ENCODE peak calls at places on chromosomes 3 and 15, in seven cellular contexts. U is ovary, A is OCI-LY7, L is GM12865, F is fibroblast of mammary gland, I is brain microvascular endothelial cell, O is adrenal gland. S is an unnamed sample.

GRCh38 chr15:80977627-80978036 is 12.0 kb downstream of the MESD start:
- DNase-seq in U (peak), A (peak), L (peak), F (peak), I (peak), O (peak), S (peak)

GRCh38 chr3:179560791-179561190 is 1.9 kb upstream of the ACTL6A start:
- DNase-seq in U (no peak), A (no peak), L (no peak), F (no peak), I (no peak), O (no peak), S (no peak)

GRCh38 chr3:48301814-48302194 is 31.7 kb downstream of the SPINK8 start:
- DNase-seq in U (peak), A (peak), L (peak), F (peak), I (peak), O (peak), S (no peak)

GRCh38 chr15:34973512-34973911 is 4.0 kb upstream of the AQR start:
- DNase-seq in U (no peak), A (no peak), L (no peak), F (no peak), I (no peak), O (no peak), S (no peak)

GRCh38 chr15:49415638-49416037 is 7.4 kb upstream of the FGF7 start:
- DNase-seq in U (no peak), A (no peak), L (no peak), F (peak), I (peak), O (no peak), S (peak)

GRCh38 chr3:188370081-188370830 is 216.3 kb downstream of the LPP start:
- DNase-seq in U (no peak), A (no peak), L (no peak), F (no peak), I (no peak), O (no peak), S (no peak)

GRCh38 chr3:116057403-116058006 is 387.8 kb downstream of the LSAMP start:
- DNase-seq in U (no peak), A (no peak), L (peak), F (no peak), I (no peak), O (no peak), S (peak)

GRCh38 chr3:122008166-122008565 is 13.9 kb downstream of the ILDR1 start:
- DNase-seq in U (no peak), A (no peak), L (no peak), F (no peak), I (no peak), O (no peak), S (no peak)

GRCh38 chr3:49329201-49329600 is 10.7 kb downstream of the USP4 start:
- DNase-seq in U (no peak), A (no peak), L (no peak), F (no peak), I (no peak), O (no peak), S (no peak)

GRCh38 chr3:178967184-178967532 is 104.5 kb downstream of the ZMAT3 start:
- DNase-seq in U (no peak), A (peak), L (peak), F (no peak), I (no peak), O (no peak), S (no peak)

GRCh38 chr3:48155122-48155521 is 33.1 kb downstream of the CDC25A start:
- DNase-seq in U (no peak), A (peak), L (no peak), F (peak), I (peak), O (no peak), S (peak)

GRCh38 chr15:47708116-47708515 is 9.2 kb upstream of the SEMA6D start:
- DNase-seq in U (no peak), A (no peak), L (no peak), F (no peak), I (no peak), O (no peak), S (no peak)

GRCh38 chr3:16877527-16877926 is 7.2 kb upstream of the PLCL2 start:
- DNase-seq in U (no peak), A (no peak), L (no peak), F (no peak), I (no peak), O (no peak), S (no peak)

GRCh38 chr3:105594219-105594618 is 227.5 kb downstream of the ALCAM start:
- DNase-seq in U (no peak), A (no peak), L (no peak), F (peak), I (peak), O (no peak), S (no peak)

GRCh38 chr3:6806991-6807390 is 53.9 kb upstream of the GRM7 start:
- DNase-seq in U (no peak), A (no peak), L (no peak), F (no peak), I (no peak), O (no peak), S (peak)

GRCh38 chr15:60511351-60512157 is 32.6 kb upstream of the ICE2 start:
- DNase-seq in U (no peak), A (no peak), L (no peak), F (no peak), I (no peak), O (no peak), S (no peak)

GRCh38 chr3:123586966-123587365 is 2.1 kb upstream of the HACD2 start:
- DNase-seq in U (no peak), A (no peak), L (no peak), F (no peak), I (peak), O (no peak), S (peak)

GRCh38 chr3:14204605-14205284 is 26.1 kb downstream of the LSM3 start:
- DNase-seq in U (no peak), A (no peak), L (no peak), F (peak), I (peak), O (peak), S (no peak)

GRCh38 chr3:112647122-112647521 is 6.2 kb upstream of the CCDC80 start:
- DNase-seq in U (no peak), A (no peak), L (no peak), F (peak), I (peak), O (no peak), S (peak)

GRCh38 chr15:59292393-59292792 is 80.3 kb downstream of the MYO1E start:
- DNase-seq in U (no peak), A (no peak), L (peak), F (no peak), I (no peak), O (no peak), S (peak)

GRCh38 chr3:12559520-12559919 is 2.6 kb downstream of the MKRN2 start:
- DNase-seq in U (no peak), A (no peak), L (no peak), F (no peak), I (no peak), O (no peak), S (no peak)

GRCh38 chr15:31098953-31099740 is 2.4 kb downstream of the TRPM1 start:
- DNase-seq in U (no peak), A (no peak), L (no peak), F (no peak), I (no peak), O (no peak), S (no peak)

GRCh38 chr15:67504796-67505195 is 16.1 kb upstream of the C15orf61 start:
- DNase-seq in U (no peak), A (no peak), L (peak), F (peak), I (no peak), O (no peak), S (no peak)

GRCh38 chr15:91954211-91954804 is 100.8 kb downstream of the SLCO3A1 start:
- DNase-seq in U (no peak), A (no peak), L (no peak), F (no peak), I (no peak), O (no peak), S (no peak)

GRCh38 chr15:64634020-64634419 is 141.4 kb downstream of the RBPMS2 start:
- DNase-seq in U (no peak), A (no peak), L (peak), F (no peak), I (peak), O (no peak), S (peak)

GRCh38 chr3:21158801-21159564 is 592.0 kb downstream of the ZNF385D start:
- DNase-seq in U (no peak), A (no peak), L (no peak), F (peak), I (peak), O (no peak), S (peak)

GRCh38 chr15:35874260-35874905 is 328.4 kb upstream of the DPH6 start:
- DNase-seq in U (no peak), A (no peak), L (no peak), F (peak), I (peak), O (no peak), S (peak)

GRCh38 chr3:149753717-149754116 is 1.4 kb upstream of the COMMD2 start:
- DNase-seq in U (no peak), A (no peak), L (no peak), F (no peak), I (no peak), O (no peak), S (no peak)

GRCh38 chr3:9897408-9898372 is 5.0 kb upstream of the IL17RE start:
- DNase-seq in U (no peak), A (no peak), L (no peak), F (peak), I (no peak), O (peak), S (peak)

GRCh38 chr3:55485208-55485791 is 1.8 kb downstream of the WNT5A start:
- DNase-seq in U (peak), A (peak), L (peak), F (peak), I (peak), O (peak), S (peak)

GRCh38 chr15:88805031-88805780 is 2.0 kb downstream of the ACAN start:
- DNase-seq in U (no peak), A (peak), L (no peak), F (no peak), I (no peak), O (no peak), S (no peak)

GRCh38 chr3:123348-123747 is 73.2 kb upstream of the CHL1 start:
- DNase-seq in U (no peak), A (no peak), L (no peak), F (no peak), I (no peak), O (no peak), S (no peak)

DNA sequence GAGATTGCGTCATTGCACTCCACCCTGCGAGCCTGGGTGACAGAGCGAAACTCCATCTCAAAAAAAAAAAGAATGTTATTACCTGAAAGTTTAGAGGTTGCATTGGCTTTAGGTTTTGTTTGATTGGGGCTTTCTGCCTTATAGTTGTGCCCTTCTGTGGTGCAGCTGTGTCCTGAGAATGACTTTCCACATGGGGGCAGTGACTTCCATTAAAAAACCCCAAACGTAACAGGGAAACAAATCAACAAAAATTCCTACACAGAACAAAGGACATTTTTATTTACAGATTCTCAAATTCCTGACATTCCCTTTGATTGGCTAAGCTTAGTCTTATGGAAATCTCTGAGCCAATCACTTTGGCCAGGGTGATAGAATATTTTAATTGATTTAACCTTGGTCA is 154.1 kb upstream of the GPR149 start:
- DNase-seq in U (no peak), A (no peak), L (no peak), F (no peak), I (no peak), O (no peak), S (no peak)
- TF ChIP-seq CTCF in U (no peak), A (peak), L (no peak), F (no peak), I (no peak), O (no peak), S (no peak)

GRCh38 chr15:75366163-75366562 is 2.2 kb downstream of the MAN2C1 start:
- DNase-seq in U (no peak), A (no peak), L (no peak), F (no peak), I (no peak), O (no peak), S (no peak)

GRCh38 chr15:75368689-75369239 is 357 bp upstream of the MAN2C1 start:
- DNase-seq in U (no peak), A (no peak), L (peak), F (peak), I (no peak), O (no peak), S (no peak)

GRCh38 chr15:75367913-75368688 is at the start of gene MAN2C1:
- DNase-seq in U (peak), A (peak), L (peak), F (peak), I (peak), O (peak), S (peak)

GRCh38 chr15:75364881-75365280 is 3.5 kb downstream of the MAN2C1 start:
- DNase-seq in U (no peak), A (no peak), L (no peak), F (no peak), I (no peak), O (no peak), S (no peak)

GRCh38 chr15:75367406-75367912 is 948 bp downstream of the MAN2C1 start:
- DNase-seq in U (no peak), A (no peak), L (no peak), F (no peak), I (no peak), O (peak), S (no peak)
- H3K4me3 ChIP-seq in U (peak), A (peak), L (peak), F (peak), I (peak), O (no peak), S (peak)

DNA sequence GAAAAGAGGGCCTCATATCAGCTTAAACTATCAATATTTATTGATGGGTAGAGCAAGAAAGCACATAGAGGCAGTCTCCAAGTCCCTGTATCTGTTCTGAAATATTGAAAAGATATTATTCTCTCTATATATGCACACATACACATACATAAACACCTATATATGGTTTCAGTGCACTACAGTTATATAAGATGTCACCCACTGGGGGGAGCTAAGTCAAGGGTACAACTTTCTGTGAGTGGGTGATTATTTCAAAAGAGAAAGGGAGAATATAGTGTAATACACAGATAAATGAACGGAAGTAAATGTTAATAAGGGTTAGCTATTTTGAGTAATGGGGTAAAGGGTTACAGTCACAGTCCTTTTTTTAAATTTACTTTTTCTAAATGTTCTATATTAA is 8.8 kb downstream of the SNTN start:
- DNase-seq in U (no peak), A (peak), L (no peak), F (peak), I (peak), O (no peak), S (no peak)
- TF ChIP-seq CTCF in U (no peak), A (peak), L (no peak), F (peak), I (peak), O (no peak), S (peak)

GRCh38 chr15:55279746-55280351 is 9.8 kb downstream of the RAB27A start:
- DNase-seq in U (no peak), A (no peak), L (peak), F (peak), I (peak), O (peak), S (peak)

GRCh38 chr15:55283295-55284147 is 6.1 kb downstream of the RAB27A start:
- DNase-seq in U (no peak), A (no peak), L (no peak), F (no peak), I (no peak), O (no peak), S (no peak)

GRCh38 chr15:55281517-55282227 is 7.9 kb downstream of the RAB27A start:
- DNase-seq in U (no peak), A (no peak), L (no peak), F (no peak), I (no peak), O (no peak), S (no peak)

GRCh38 chr15:55284461-55284860 is 5.2 kb downstream of the RAB27A start:
- DNase-seq in U (no peak), A (no peak), L (no peak), F (no peak), I (no peak), O (no peak), S (no peak)

GRCh38 chr15:55282284-55282833 is 7.3 kb downstream of the RAB27A start:
- DNase-seq in U (no peak), A (no peak), L (no peak), F (peak), I (peak), O (peak), S (peak)
- H3K4me3 ChIP-seq in U (no peak), A (no peak), L (no peak), F (no peak), I (no peak), O (no peak), S (no peak)

GRCh38 chr15:78069630-78070029 is 7.9 kb downstream of the TBC1D2B start:
- DNase-seq in U (no peak), A (peak), L (peak), F (no peak), I (no peak), O (no peak), S (no peak)
- TF ChIP-seq CTCF in U (no peak), A (peak), L (no peak), F (no peak), I (no peak), O (no peak), S (no peak)

GRCh38 chr3:57060089-57060829 is at the start of gene SPATA12:
- DNase-seq in U (peak), A (no peak), L (no peak), F (peak), I (peak), O (peak), S (peak)
- H3K4me3 ChIP-seq in U (no peak), A (no peak), L (no peak), F (no peak), I (no peak), O (no peak), S (no peak)

S was measured in astrocyte of the spinal cord.